ENCODE peak calls at places on chromosomes 11 and 22, in six cellular contexts. U is GM18507; A is neural crest cell; F is NCI-H748 treated with DMSO at 0.1 percent for 48 hours; G is activated CD4-positive, alpha-beta T cell treated with anti-CD3 and anti-CD28 coated beads, Interleukin-2, amount 50 U/mL, for 1 hour; S is RPMI7951. Q is an unnamed sample.

GRCh38 chr11:76564400-76564799 is 106.1 kb downstream of the LRRC32 start:
- DNase-seq in U (no peak), G (no peak), S (peak), F (no peak), A (no peak), Q (no peak)

GRCh38 chr22:42856179-42856864 is 751 bp downstream of the ARFGAP3 start:
- DNase-seq in S (peak), G (peak), A (no peak), U (no peak), F (peak), Q (no peak)

GRCh38 chr22:20843501-20843900 is 15.1 kb downstream of the PI4KA start:
- DNase-seq in F (no peak), A (no peak), G (no peak), U (no peak), S (no peak), Q (peak)

GRCh38 chr11:2805388-2806057 is 80.1 kb downstream of the CDKN1C start:
- DNase-seq in G (no peak), S (no peak), U (no peak), A (no peak), F (no peak), Q (no peak)

GRCh38 chr11:102727890-102728289 is 3.1 kb upstream of the MMP8 start:
- DNase-seq in U (no peak), F (no peak), A (no peak), G (no peak), S (peak), Q (no peak)

GRCh38 chr11:125297346-125297910 is 132.9 kb downstream of the PKNOX2 start:
- DNase-seq in F (no peak), U (no peak), S (no peak), A (no peak), G (no peak), Q (no peak)

GRCh38 chr11:63547076-63547475 is 10.5 kb downstream of the PLAAT4 start:
- DNase-seq in G (no peak), A (no peak), U (no peak), S (no peak), F (no peak), Q (no peak)

GRCh38 chr22:46045459-46046298 is 68.7 kb upstream of the WNT7B start:
- DNase-seq in S (no peak), A (no peak), G (no peak), U (no peak), F (no peak), Q (no peak)

GRCh38 chr11:7672960-7673723 is at the start of gene CYB5R2:
- DNase-seq in S (no peak), U (no peak), A (peak), G (no peak), F (no peak), Q (no peak)

GRCh38 chr11:3834349-3835099 is 6.2 kb downstream of the RHOG start:
- DNase-seq in S (no peak), F (no peak), A (no peak), G (no peak), U (no peak), Q (no peak)

GRCh38 chr11:75261474-75261847 is 20.9 kb downstream of the TPBGL start:
- DNase-seq in A (no peak), F (no peak), G (no peak), S (no peak), U (no peak), Q (no peak)

GRCh38 chr22:49768961-49769690 is 58.5 kb downstream of the BRD1 start:
- DNase-seq in S (peak), F (no peak), U (no peak), A (no peak), G (no peak), Q (no peak)

GRCh38 chr11:23903044-23903704 is 593.7 kb upstream of the LUZP2 start:
- DNase-seq in G (no peak), A (no peak), F (no peak), S (peak), U (no peak), Q (no peak)

GRCh38 chr11:44622190-44622650 is 56.8 kb downstream of the CD82 start:
- DNase-seq in S (no peak), F (no peak), G (no peak), A (no peak), U (no peak), Q (no peak)

GRCh38 chr11:34869425-34869824 is 46.8 kb downstream of the APIP start:
- DNase-seq in G (no peak), U (no peak), S (no peak), F (no peak), A (no peak), Q (no peak)

GRCh38 chr11:15621565-15621964 is 506.8 kb downstream of the INSC start:
- DNase-seq in A (no peak), S (no peak), F (no peak), U (no peak), G (no peak), Q (no peak)

GRCh38 chr22:36760716-36761115 is 15.2 kb downstream of the IFT27 start:
- DNase-seq in F (no peak), G (no peak), S (no peak), A (no peak), U (no peak), Q (no peak)

GRCh38 chr22:50719814-50720300 is 18.1 kb upstream of the ACR start:
- DNase-seq in A (no peak), F (no peak), G (no peak), U (no peak), S (no peak), Q (no peak)

GRCh38 chr11:130124096-130124495 is 35.5 kb upstream of the ST14 start:
- DNase-seq in G (no peak), F (no peak), A (no peak), S (peak), U (no peak), Q (no peak)

GRCh38 chr22:29149841-29150555 is 55.7 kb upstream of the EMID1 start:
- DNase-seq in F (no peak), S (peak), A (peak), U (no peak), G (no peak), Q (no peak)

GRCh38 chr22:44158766-44159165 is 22.0 kb upstream of the PARVG start:
- DNase-seq in A (no peak), F (no peak), U (no peak), S (no peak), G (no peak), Q (no peak)

GRCh38 chr22:37897805-37898204 is 8.3 kb upstream of the MICALL1 start:
- DNase-seq in U (no peak), A (no peak), S (no peak), G (no peak), F (no peak), Q (no peak)

GRCh38 chr11:61626580-61627380 is 45.9 kb upstream of the SYT7 start:
- DNase-seq in A (no peak), G (no peak), U (no peak), S (peak), F (no peak), Q (peak)

GRCh38 chr11:129145276-129145675 is 46.8 kb downstream of the ARHGAP32 start:
- DNase-seq in U (no peak), S (no peak), A (no peak), G (no peak), F (no peak), Q (no peak)

GRCh38 chr11:434496-434895 is 7.3 kb downstream of the ANO9 start:
- DNase-seq in U (no peak), A (no peak), F (no peak), S (no peak), G (no peak), Q (no peak)